ENCODE peak calls at places on chromosome X, in six cellular contexts. K is foreskin keratinocyte; M is activated CD4-positive, CD25-positive, alpha-beta regulatory T cell; X is GM23248; O is SK-MEL-5; C is activated naive CD4-positive, alpha-beta T cell. E is an unnamed sample.

GRCh38 chrX:15988661-15989603 is 134.3 kb upstream of the AP1S2 start:
- DNase-seq in K (peak; percentile 30), M (no peak), X (peak; percentile 73), O (peak; percentile 53), C (no peak), E (peak; percentile 89)

GRCh38 chrX:77519765-77520164 is 72.6 kb downstream of the FGF16 start:
- DNase-seq in K (no peak), M (no peak), X (no peak), O (no peak), C (no peak), E (no peak)

GRCh38 chrX:148771440-148771839 is 271.0 kb downstream of the AFF2 start:
- DNase-seq in K (peak; percentile 3), M (no peak), X (no peak), O (no peak), C (no peak), E (peak; percentile 10)

GRCh38 chrX:87140800-87141483 is 376.7 kb upstream of the KLHL4 start:
- DNase-seq in K (no peak), M (no peak), X (no peak), O (no peak), C (no peak), E (no peak)

GRCh38 chrX:85851418-85851817 is 195.9 kb downstream of the CHM start:
- DNase-seq in K (peak; percentile 5), M (no peak), X (peak; percentile 19), O (peak; percentile 38), C (no peak), E (no peak)

GRCh38 chrX:153582896-153583295 is 16.0 kb downstream of the CCNQ start:
- DNase-seq in K (peak; percentile 22), M (peak; percentile 9), X (no peak), O (peak; percentile 69), C (no peak), E (peak; percentile 43)

GRCh38 chrX:46444011-46444410 is 101.2 kb downstream of the ZNF674 start:
- DNase-seq in K (peak; percentile 67), M (no peak), X (peak; percentile 86), O (no peak), C (no peak), E (peak; percentile 96)

GRCh38 chrX:53045002-53045401 is 3.6 kb upstream of the GPR173 start:
- DNase-seq in K (no peak), M (no peak), X (no peak), O (no peak), C (no peak), E (no peak)

GRCh38 chrX:129777218-129777768 is 2.5 kb upstream of the SASH3 start:
- DNase-seq in K (no peak), M (peak; percentile 6), X (no peak), O (no peak), C (peak; percentile 18), E (no peak)

GRCh38 chrX:39869846-39870601 is 227.7 kb downstream of the BCOR start:
- DNase-seq in K (peak; percentile 50), M (peak; percentile 11), X (peak; percentile 28), O (no peak), C (no peak), E (peak; percentile 94)

GRCh38 chrX:23952401-23952800 is 44.6 kb downstream of the CXorf58 start:
- DNase-seq in K (no peak), M (no peak), X (no peak), O (no peak), C (no peak), E (no peak)

GRCh38 chrX:112826020-112826419 is 14.6 kb downstream of the AMOT start:
- DNase-seq in K (no peak), M (no peak), X (peak; percentile 22), O (no peak), C (no peak), E (no peak)

GRCh38 chrX:41010188-41010846 is 74.9 kb upstream of the USP9X start:
- DNase-seq in K (peak; percentile 87), M (no peak), X (peak; percentile 91), O (peak; percentile 18), C (no peak), E (peak; percentile 95)

GRCh38 chrX:128800138-128800537 is 723.2 kb downstream of the SMARCA1 start:
- DNase-seq in K (no peak), M (no peak), X (no peak), O (peak; percentile 21), C (no peak), E (no peak)

GRCh38 chrX:23799469-23800065 is 16.6 kb downstream of the SAT1 start:
- DNase-seq in K (no peak), M (no peak), X (peak; percentile 26), O (no peak), C (no peak), E (no peak)

GRCh38 chrX:154541896-154542722 is 4.5 kb downstream of the G6PD start:
- DNase-seq in K (peak; percentile 75), M (peak; percentile 41), X (peak; percentile 79), O (peak; percentile 62), C (no peak), E (peak; percentile 93)

GRCh38 chrX:34555481-34555880 is 101.6 kb downstream of the TMEM47 start:
- DNase-seq in K (no peak), M (no peak), X (no peak), O (no peak), C (no peak), E (no peak)

GRCh38 chrX:12912786-12913185 is 6.4 kb downstream of the TLR8 start:
- DNase-seq in K (no peak), M (no peak), X (no peak), O (no peak), C (no peak), E (no peak)

GRCh38 chrX:139930923-139931645 is 1.8 kb downstream of the ATP11C start:
- DNase-seq in K (no peak), M (no peak), X (peak; percentile 36), O (no peak), C (no peak), E (no peak)

GRCh38 chrX:41334866-41335589 is 1.1 kb downstream of the DDX3X start:
- DNase-seq in K (peak; percentile 9), M (peak; percentile 41), X (peak; percentile 78), O (peak; percentile 50), C (peak; percentile 52), E (peak; percentile 69)

GRCh38 chrX:76148011-76148665 is 24.7 kb upstream of the PBDC1 start:
- DNase-seq in K (peak; percentile 34), M (no peak), X (peak; percentile 55), O (no peak), C (no peak), E (peak; percentile 53)

GRCh38 chrX:105375816-105376215 is 155.3 kb upstream of the TEX13A start:
- DNase-seq in K (peak; percentile 36), M (no peak), X (no peak), O (no peak), C (no peak), E (no peak)

GRCh38 chrX:102558607-102559006 is 40.7 kb upstream of the ARMCX5 start:
- DNase-seq in K (no peak), M (no peak), X (no peak), O (peak; percentile 43), C (no peak), E (no peak)

GRCh38 chrX:3711331-3711917 is 2.0 kb downstream of the PRKX start:
- DNase-seq in K (no peak), M (no peak), X (no peak), O (no peak), C (no peak), E (no peak)

GRCh38 chrX:131816551-131817136 is 206.5 kb upstream of the STK26 start:
- DNase-seq in K (no peak), M (peak; percentile 2), X (peak; percentile 70), O (peak; percentile 81), C (peak; percentile 20), E (no peak)

GRCh38 chrX:38973327-38973726 is 172.1 kb downstream of the MID1IP1 start:
- DNase-seq in K (no peak), M (no peak), X (peak; percentile 3), O (no peak), C (no peak), E (peak; percentile 22)

GRCh38 chrX:21524008-21524407 is 134.1 kb downstream of the KLHL34 start:
- DNase-seq in K (no peak), M (no peak), X (peak; percentile 36), O (no peak), C (no peak), E (no peak)